ENCODE peak calls at places on chromosomes 11 and 22, in four cellular contexts. U, Z, B and V are unnamed samples.

GRCh38 chr22:31893460-31893859 is 50.9 kb upstream of the YWHAH start:
- DNase-seq in U (no peak), Z (no peak), B (no peak), V (no peak)

GRCh38 chr11:66142370-66143263 is 72.5 kb downstream of the PACS1 start:
- DNase-seq in U (no peak), Z (no peak), B (no peak), V (no peak)

GRCh38 chr11:95849087-95849825 is 59.0 kb downstream of the CEP57 start:
- DNase-seq in U (peak), Z (peak), B (peak), V (peak)

GRCh38 chr11:10208045-10208674 is 85.9 kb downstream of the SBF2 start:
- DNase-seq in U (no peak), Z (peak), B (no peak), V (no peak)

GRCh38 chr22:19772673-19773469 is 12.3 kb downstream of the TBX1 start:
- DNase-seq in U (no peak), Z (peak), B (peak), V (no peak)

GRCh38 chr11:870418-870817 is 27.8 kb downstream of the TSPAN4 start:
- DNase-seq in U (no peak), Z (no peak), B (no peak), V (no peak)

GRCh38 chr22:25360411-25360810 is 141.0 kb downstream of the CRYBB2 start:
- DNase-seq in U (no peak), Z (no peak), B (no peak), V (no peak)

GRCh38 chr11:18471995-18472394 is 16.3 kb downstream of the LDHAL6A start:
- DNase-seq in U (no peak), Z (no peak), B (no peak), V (no peak)

GRCh38 chr11:104522650-104523049 is 358.7 kb upstream of the PDGFD start:
- DNase-seq in U (peak), Z (no peak), B (no peak), V (no peak)

GRCh38 chr22:19143967-19144400 is 467 bp downstream of the ESS2 start:
- DNase-seq in U (no peak), Z (no peak), B (no peak), V (no peak)

GRCh38 chr11:121655481-121656332 is 202.9 kb upstream of the SORL1-AS1 start:
- DNase-seq in U (peak), Z (peak), B (peak), V (peak)

GRCh38 chr11:59463176-59463575 is 6.4 kb downstream of the OR4D6 start:
- DNase-seq in U (no peak), Z (peak), B (no peak), V (peak)
- TF ChIP-seq CTCF in U (no peak), Z (peak), B (no peak), V (no peak)

GRCh38 chr22:50621948-50622722 is 5.8 kb downstream of the ARSA start:
- DNase-seq in U (no peak), Z (no peak), B (no peak), V (no peak)
- TF ChIP-seq CTCF in U (no peak), Z (no peak), B (no peak), V (no peak)

GRCh38 chr11:118922745-118923627 is 2.7 kb downstream of the BCL9L start:
- DNase-seq in U (peak), Z (no peak), B (no peak), V (peak)

GRCh38 chr11:118921121-118921928 is 4.4 kb downstream of the BCL9L start:
- DNase-seq in U (peak), Z (peak), B (peak), V (peak)

GRCh38 chr11:118924591-118925585 is 838 bp downstream of the BCL9L start:
- DNase-seq in U (peak), Z (peak), B (peak), V (peak)

GRCh38 chr11:118921929-118922744 is 3.6 kb downstream of the BCL9L start:
- DNase-seq in U (peak), Z (peak), B (peak), V (peak)

DNA sequence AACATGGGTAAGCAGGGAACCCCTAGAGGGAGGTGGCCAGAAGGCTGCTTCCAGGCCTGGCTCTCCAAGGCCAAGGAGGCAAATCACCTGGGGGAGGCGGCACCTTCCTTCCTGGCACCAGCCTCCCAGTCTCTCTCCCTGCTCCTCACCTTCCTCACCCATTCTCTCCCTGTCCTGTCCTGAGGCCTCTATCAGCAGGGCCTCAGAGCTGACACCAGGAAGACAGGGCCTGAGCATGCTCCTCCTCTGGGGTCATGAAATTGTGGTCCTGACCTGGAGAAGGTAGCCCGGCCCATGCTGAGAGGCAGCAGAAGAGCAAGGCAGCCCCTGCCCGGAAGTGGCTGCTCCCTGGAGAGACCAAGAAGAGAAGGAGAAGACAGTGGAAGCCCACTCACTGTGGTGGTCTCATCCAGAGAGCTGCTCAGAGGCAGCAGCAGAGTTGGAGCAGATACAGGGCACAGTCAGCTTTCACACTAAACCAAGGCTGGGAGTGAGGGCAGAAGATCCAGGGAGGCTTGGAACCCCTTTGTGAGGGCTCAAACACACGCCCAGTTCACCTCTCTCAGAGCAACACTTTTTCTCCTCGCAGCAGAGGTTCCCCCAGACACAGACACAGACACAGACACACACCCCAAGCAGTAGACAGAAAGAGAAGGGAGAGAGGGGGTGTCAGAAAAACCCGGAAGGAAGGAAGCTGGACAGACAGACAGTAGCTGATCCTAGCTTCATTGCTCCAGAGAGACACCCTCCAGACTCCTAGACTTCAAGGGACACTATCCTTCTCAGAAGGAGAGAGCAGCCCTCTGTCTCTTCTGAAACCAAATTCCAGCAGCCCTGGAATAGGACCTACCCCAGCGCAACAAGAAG is 1.8 kb downstream of the BCL9L start:
- DNase-seq in U (no peak), Z (no peak), B (no peak), V (no peak)
- TF ChIP-seq CTCF in U (no peak), Z (no peak), B (no peak), V (no peak)

GRCh38 chr11:78613053-78613813 is 38.6 kb upstream of the NARS2 start:
- DNase-seq in U (no peak), Z (no peak), B (no peak), V (no peak)

GRCh38 chr11:78620159-78620558 is 45.5 kb upstream of the NARS2 start:
- DNase-seq in U (no peak), Z (no peak), B (no peak), V (no peak)

GRCh38 chr11:78615724-78616123 is 41.1 kb upstream of the NARS2 start:
- DNase-seq in U (no peak), Z (no peak), B (no peak), V (no peak)
- TF ChIP-seq CTCF in U (no peak), Z (no peak), B (no peak), V (no peak)

GRCh38 chr11:79758325-79758724 is 317.5 kb upstream of the TENM4 start:
- DNase-seq in U (no peak), Z (no peak), B (no peak), V (no peak)

GRCh38 chr11:79768343-79768742 is 327.5 kb upstream of the TENM4 start:
- DNase-seq in U (no peak), Z (no peak), B (no peak), V (no peak)

GRCh38 chr11:79762271-79762935 is 321.6 kb upstream of the TENM4 start:
- DNase-seq in U (no peak), Z (no peak), B (no peak), V (peak)
- TF ChIP-seq CTCF in U (peak), Z (no peak), B (no peak), V (no peak)